ENCODE peak calls at places on chromosomes 11 and 22, in four cellular contexts. F, Q, G and I are unnamed samples.

GRCh38 chr22:45069925-45070324 is 60.1 kb upstream of the PHF21B start:
- DNase-seq in G (no peak), Q (no peak), F (no peak), I (no peak)

GRCh38 chr22:30370681-30371080 is 13.9 kb downstream of the CCDC157 start:
- DNase-seq in G (no peak), Q (no peak), F (no peak), I (no peak)

GRCh38 chr11:31355131-31355530 is 14.4 kb downstream of the DCDC1 start:
- DNase-seq in Q (no peak), F (peak; percentile 20), G (no peak), I (no peak)

GRCh38 chr11:59214141-59214893 is 1.6 kb upstream of the MPEG1 start:
- DNase-seq in G (no peak), Q (no peak), F (no peak), I (no peak)

GRCh38 chr11:59292611-59293010 is 66.1 kb upstream of the OR5AN1 start:
- DNase-seq in Q (no peak), F (no peak), G (no peak), I (no peak)

GRCh38 chr11:128916037-128916572 is 24.9 kb downstream of the KCNJ5 start:
- DNase-seq in G (no peak), Q (no peak), F (no peak), I (no peak)

GRCh38 chr11:116481126-116481644 is 291.6 kb downstream of the BUD13 start:
- DNase-seq in Q (no peak), G (no peak), F (no peak), I (no peak)

GRCh38 chr11:22466809-22467208 is 128.6 kb downstream of the SLC17A6 start:
- DNase-seq in G (no peak), Q (no peak), F (peak; percentile 97), I (no peak)

GRCh38 chr11:115775846-115776245 is 271.6 kb upstream of the CADM1 start:
- DNase-seq in F (no peak), G (no peak), Q (no peak), I (no peak)

GRCh38 chr11:10379871-10380568 is 75.0 kb upstream of the AMPD3 start:
- DNase-seq in F (peak; percentile 37), G (no peak), Q (no peak), I (no peak)

GRCh38 chr22:37781434-37782059 is 26.2 kb upstream of the GCAT start:
- DNase-seq in F (peak; percentile 19), Q (no peak), G (no peak), I (no peak)

GRCh38 chr11:61820174-61820573 is 3.4 kb upstream of the FADS1 start:
- DNase-seq in Q (no peak), G (no peak), F (peak; percentile 65), I (no peak)

GRCh38 chr22:21734540-21735197 is 925 bp downstream of the YPEL1 start:
- DNase-seq in F (no peak), G (no peak), Q (peak; percentile 32), I (peak; percentile 46)

GRCh38 chr11:92285776-92286175 is 61.2 kb downstream of the FAT3 start:
- DNase-seq in Q (no peak), F (no peak), G (no peak), I (no peak)

GRCh38 chr11:121105063-121105480 is 4.0 kb downstream of the TECTA start:
- DNase-seq in G (no peak), Q (peak; percentile 11), F (peak; percentile 13), I (no peak)

GRCh38 chr11:107741044-107741823 is 29.4 kb upstream of the SLN start:
- DNase-seq in Q (peak; percentile 48), F (peak; percentile 44), G (peak; percentile 25), I (peak; percentile 30)

GRCh38 chr11:101706541-101706940 is 122.7 kb upstream of the TRPC6 start:
- DNase-seq in G (no peak), Q (no peak), F (peak; percentile 83), I (no peak)

GRCh38 chr22:50481440-50482106 is at the start of gene ADM2:
- DNase-seq in G (no peak), Q (no peak), F (no peak), I (peak; percentile 75)

GRCh38 chr11:69010964-69011623 is 2.0 kb downstream of the MRGPRF start:
- DNase-seq in Q (no peak), F (peak; percentile 77), G (no peak), I (peak; percentile 97)

DNA sequence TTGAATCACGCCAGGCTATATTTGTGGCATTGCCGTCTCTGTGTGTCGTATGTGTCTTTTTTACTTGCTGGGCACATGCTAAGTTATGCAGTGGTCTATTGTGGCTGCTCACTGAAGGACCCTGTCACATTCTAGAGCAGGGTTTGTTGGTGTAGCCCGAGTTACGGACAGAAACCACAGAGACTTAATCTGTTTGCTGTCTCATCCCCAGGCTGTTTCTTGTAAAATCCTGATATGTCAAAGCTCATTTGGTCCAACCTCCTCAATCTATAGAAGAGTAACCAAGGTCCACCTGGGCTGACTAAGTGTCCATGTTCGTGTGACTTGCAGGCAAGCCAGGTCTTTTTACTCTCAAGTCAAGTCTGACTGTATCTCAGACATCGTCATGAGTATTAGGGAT is 5.0 kb downstream of the DPF2 start:
- DNase-seq in F (no peak), G (no peak), Q (no peak), I (peak; percentile 51)
- TF ChIP-seq FOS in F (no peak), G (no peak), Q (no peak), I (no peak)

DNA sequence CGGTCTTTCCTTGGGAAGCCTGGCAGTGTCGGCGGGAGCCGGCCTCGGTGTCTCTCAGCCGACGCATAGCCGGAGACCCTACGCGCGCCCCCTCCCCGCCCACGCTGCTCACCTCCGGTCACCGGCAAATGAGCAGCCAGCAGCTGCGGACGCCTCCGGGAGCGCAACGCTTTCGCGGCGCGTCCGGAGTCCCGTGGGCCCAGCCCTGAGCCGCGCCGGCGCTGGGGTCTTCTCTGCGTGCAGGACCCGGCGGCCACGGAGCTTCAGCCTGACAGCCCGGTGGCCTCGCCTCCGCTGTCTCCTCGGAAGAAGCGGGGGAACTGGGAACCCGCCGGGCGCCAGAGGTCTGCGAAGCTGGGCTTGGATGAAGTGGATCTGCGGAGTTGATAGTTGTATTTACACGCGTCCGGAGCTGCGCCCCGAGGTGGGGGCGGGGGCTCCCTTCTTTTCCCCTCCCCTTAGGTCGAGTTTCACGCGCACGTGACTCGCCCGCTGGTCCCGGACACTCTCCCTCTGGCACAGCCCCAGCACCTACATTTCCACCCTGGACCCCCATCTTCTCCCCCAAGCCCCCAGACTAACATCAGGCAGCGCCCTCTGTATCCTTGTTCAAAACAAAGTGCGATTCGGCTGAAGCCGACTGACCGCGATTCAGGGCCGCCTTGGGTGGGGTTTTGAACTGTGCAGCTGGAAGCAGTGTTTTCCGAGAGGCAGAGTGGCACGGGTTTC is at the start of gene SLC43A1:
- DNase-seq in G (no peak), F (peak; percentile 59), Q (peak; percentile 69), I (peak; percentile 84)
- TF ChIP-seq FOS in G (no peak), F (no peak), Q (no peak), I (no peak)

GRCh38 chr11:125551835-125552342 is 17.4 kb upstream of the EI24 start:
- DNase-seq in Q (no peak), G (no peak), F (no peak), I (peak; percentile 20)
- TF ChIP-seq FOS in Q (no peak), G (no peak), F (no peak), I (no peak)

GRCh38 chr11:12418019-12418611 is 40.7 kb downstream of the PARVA start:
- DNase-seq in Q (no peak), F (peak; percentile 57), G (no peak), I (no peak)
- TF ChIP-seq FOS in Q (no peak), F (no peak), G (no peak), I (no peak)

GRCh38 chr11:119316729-119317591 is at the start of gene MCAM:
- DNase-seq in G (no peak), Q (peak; percentile 65), F (peak; percentile 48), I (peak; percentile 93)
- TF ChIP-seq FOS in G (no peak), Q (no peak), F (no peak), I (no peak)

GRCh38 chr22:19321757-19322156 is 30.2 kb upstream of the CLTCL1 start:
- DNase-seq in Q (no peak), F (no peak), G (no peak), I (peak; percentile 15)

GRCh38 chr22:19329454-19329853 is 37.9 kb upstream of the CLTCL1 start:
- DNase-seq in F (no peak), G (no peak), Q (no peak), I (no peak)

GRCh38 chr22:19330865-19331418 is 39.4 kb upstream of the CLTCL1 start:
- DNase-seq in Q (no peak), F (no peak), G (no peak), I (no peak)

DNA sequence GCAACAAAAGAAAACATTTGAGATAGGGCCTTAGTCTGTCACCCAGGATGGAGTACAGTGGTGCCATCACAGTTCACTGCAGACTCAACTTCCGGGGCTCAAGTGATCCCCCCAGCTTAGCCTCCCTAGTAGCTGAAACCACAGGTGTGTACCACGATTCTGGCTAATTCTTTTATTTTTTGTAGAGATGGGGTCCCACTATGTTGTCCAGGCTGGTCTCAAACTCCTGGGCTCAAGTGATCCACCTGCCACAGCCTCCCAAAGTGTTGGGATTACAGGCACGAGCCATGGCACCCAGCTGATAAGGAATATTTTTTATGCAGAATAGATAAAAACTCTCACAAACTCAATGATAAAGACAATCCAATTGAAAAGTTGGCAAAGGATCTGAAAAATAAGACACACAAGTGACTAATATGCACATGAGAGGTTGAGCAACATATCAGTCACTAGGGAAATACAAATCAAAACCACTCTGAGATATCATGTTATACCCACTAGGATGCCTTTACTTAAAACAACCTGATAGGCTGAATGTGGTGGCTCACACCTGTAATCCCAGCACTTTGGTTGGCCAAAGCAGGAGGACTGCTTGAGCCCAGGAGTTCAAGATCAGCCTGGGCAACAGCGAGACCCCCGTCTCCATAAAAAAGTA is 33.9 kb upstream of the CLTCL1 start:
- DNase-seq in F (peak; percentile 55), G (no peak), Q (no peak), I (no peak)
- TF ChIP-seq FOS in F (no peak), G (no peak), Q (no peak), I (no peak)